ENCODE peak calls at places on chromosomes 13 and 19, in four cellular contexts. Y is Panc1, M is sigmoid colon, W is SK-N-SH. V is an unnamed sample.
A peak's percentile ranks its signal among the peaks of the same experiment; 100 is the strongest.

GRCh38 chr19:1855828-1856255 is 7.5 kb downstream of the KLF16 start:
- DNase-seq in Y (no peak), M (no peak), W (no peak), V (no peak)

GRCh38 chr19:23817519-23817918 is 58.8 kb upstream of the ZNF681 start:
- DNase-seq in Y (no peak), M (no peak), W (peak; percentile 24), V (peak; percentile 31)

GRCh38 chr19:52138614-52139290 is 986 bp downstream of the ZNF616 start:
- DNase-seq in Y (no peak), M (no peak), W (peak; percentile 61), V (no peak)

GRCh38 chr13:98300956-98301641 is 124.0 kb upstream of the RNF113B start:
- DNase-seq in Y (peak; percentile 13), M (no peak), W (no peak), V (peak; percentile 69)

GRCh38 chr13:95226932-95227718 is 74.1 kb downstream of the ABCC4 start:
- DNase-seq in Y (no peak), M (no peak), W (no peak), V (no peak)

GRCh38 chr13:111502957-111503356 is 182.5 kb downstream of the TEX29 start:
- DNase-seq in Y (no peak), M (no peak), W (no peak), V (peak; percentile 0)

GRCh38 chr19:4889034-4889825 is 13.5 kb downstream of the ARRDC5 start:
- DNase-seq in Y (no peak), M (no peak), W (no peak), V (no peak)

GRCh38 chr19:49875801-49876421 is 1.2 kb downstream of the AKT1S1 start:
- DNase-seq in Y (no peak), M (peak; percentile 85), W (peak; percentile 82), V (no peak)

GRCh38 chr13:24986826-24987225 is 109.1 kb upstream of the PABPC3 start:
- DNase-seq in Y (no peak), M (no peak), W (no peak), V (no peak)

GRCh38 chr13:46885018-46885417 is 11.8 kb downstream of the HTR2A start:
- DNase-seq in Y (no peak), M (no peak), W (no peak), V (no peak)

GRCh38 chr13:37598572-37598971 is at the start of gene POSTN:
- DNase-seq in Y (no peak), M (no peak), W (no peak), V (no peak)

GRCh38 chr13:110726726-110727125 is 13.2 kb downstream of the ING1 start:
- DNase-seq in Y (no peak), M (no peak), W (no peak), V (no peak)

GRCh38 chr19:30001794-30002193 is 59.8 kb downstream of the URI1 start:
- DNase-seq in Y (no peak), M (no peak), W (no peak), V (no peak)

GRCh38 chr13:84609716-84610115 is 727.4 kb upstream of the SLITRK1 start:
- DNase-seq in Y (no peak), M (no peak), W (no peak), V (no peak)

GRCh38 chr19:5996598-5997320 is 18.8 kb upstream of the RANBP3 start:
- DNase-seq in Y (no peak), M (no peak), W (no peak), V (no peak)

GRCh38 chr19:45507864-45508680 is 793 bp downstream of the VASP start:
- DNase-seq in Y (no peak), M (peak; percentile 89), W (no peak), V (peak; percentile 50)

GRCh38 chr19:6586056-6586455 is 4.9 kb downstream of the CD70 start:
- DNase-seq in Y (no peak), M (no peak), W (no peak), V (no peak)

GRCh38 chr13:79406597-79406908 is 498 bp upstream of the RBM26 start:
- DNase-seq in Y (no peak), M (no peak), W (no peak), V (no peak)

GRCh38 chr13:47798906-47799305 is 202.2 kb downstream of the SUCLA2 start:
- DNase-seq in Y (no peak), M (no peak), W (no peak), V (no peak)

GRCh38 chr19:3041302-3041701 is 12.2 kb upstream of the TLE2 start:
- DNase-seq in Y (no peak), M (no peak), W (no peak), V (no peak)
- H3K27me3 ChIP-seq in Y (no peaks in the 10 kb centered on the region), M (no peaks in the 10 kb centered on the region), W (no peaks in the 10 kb centered on the region), V (no peaks in the 10 kb centered on the region)

DNA sequence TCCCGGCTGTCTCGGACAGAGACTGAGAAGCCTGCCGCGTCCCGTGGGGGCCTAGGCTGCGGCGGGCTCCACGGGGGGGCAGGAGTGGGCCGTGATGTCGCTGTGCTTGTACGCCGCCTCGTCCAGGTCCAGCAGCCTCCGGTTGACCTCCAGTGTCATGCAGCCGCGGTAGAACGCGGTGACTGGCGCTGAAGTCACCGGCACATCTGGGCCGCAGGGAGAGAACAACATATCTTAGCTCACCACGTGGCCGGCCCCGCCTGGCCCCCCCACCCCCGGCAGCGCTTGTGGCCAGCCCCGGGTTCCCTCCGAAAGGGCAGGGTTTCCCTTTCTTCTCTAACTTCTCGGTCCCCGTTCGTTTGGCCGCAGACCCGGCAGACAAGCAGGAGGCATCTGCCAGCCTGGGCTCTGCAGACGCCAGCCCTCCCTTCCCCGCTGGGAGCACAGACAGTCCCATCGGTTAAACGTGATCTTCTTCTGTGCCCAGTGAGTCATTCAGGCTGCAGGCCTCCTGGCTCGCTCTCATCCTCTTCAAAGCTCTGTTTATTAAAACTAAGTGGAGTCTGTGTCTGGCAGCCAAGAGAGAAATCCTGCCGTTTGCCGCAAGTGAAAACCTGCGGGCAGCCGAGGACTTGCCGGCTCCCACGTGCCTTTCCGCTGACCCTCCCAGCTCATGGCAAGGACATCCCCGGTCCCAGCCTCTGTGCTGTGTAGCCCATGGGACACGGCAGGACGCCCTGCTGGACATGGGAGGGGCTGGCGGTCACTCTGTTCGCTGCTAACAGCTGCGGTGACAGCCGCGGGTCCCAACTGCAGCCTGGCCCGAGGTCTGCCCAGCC is 42.8 kb downstream of the GAS6 start:
- DNase-seq in Y (no peak), M (peak; percentile 96), W (peak; percentile 91), V (no peak)
- H3K27ac ChIP-seq in Y (peak overlapping the region; percentile 61), M (peak overlapping the region; percentile 89), W (peak overlapping the region; percentile 93), V (peak overlapping the region; percentile 54)

DNA sequence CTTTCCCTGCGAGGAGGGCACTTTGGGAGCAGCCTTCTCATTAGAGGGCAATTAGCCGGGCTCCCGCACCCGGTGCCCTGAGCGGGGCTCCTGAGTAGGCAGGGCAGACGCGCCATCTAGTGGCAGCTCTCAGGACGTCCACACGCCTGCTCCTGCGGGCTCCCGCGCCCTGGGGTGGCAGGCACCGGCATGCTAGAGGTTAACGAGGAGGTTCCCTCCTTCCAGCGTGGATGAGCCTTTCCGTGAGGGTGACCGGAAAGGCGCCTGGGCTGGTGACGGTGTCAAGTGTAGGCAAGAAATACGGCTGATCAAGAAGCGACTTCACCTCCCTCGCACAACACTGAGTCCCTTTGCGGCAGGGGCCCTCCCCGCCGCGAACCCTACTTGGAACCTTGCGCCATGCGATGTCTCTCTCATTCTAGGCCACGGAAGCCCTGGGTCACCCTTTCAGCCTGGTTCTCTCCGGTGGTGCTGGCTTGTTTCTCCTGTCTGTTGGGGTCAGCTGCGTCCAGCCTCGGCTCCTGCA is 67.7 kb downstream of the ALOX5AP start:
- DNase-seq in Y (no peak), M (peak; percentile 93), W (peak; percentile 82), V (peak; percentile 86)
- TF ChIP-seq POLR2AphosphoS5 in Y (no peak), M (peak; percentile 60), W (no peak), V (peak; percentile 69)

DNA sequence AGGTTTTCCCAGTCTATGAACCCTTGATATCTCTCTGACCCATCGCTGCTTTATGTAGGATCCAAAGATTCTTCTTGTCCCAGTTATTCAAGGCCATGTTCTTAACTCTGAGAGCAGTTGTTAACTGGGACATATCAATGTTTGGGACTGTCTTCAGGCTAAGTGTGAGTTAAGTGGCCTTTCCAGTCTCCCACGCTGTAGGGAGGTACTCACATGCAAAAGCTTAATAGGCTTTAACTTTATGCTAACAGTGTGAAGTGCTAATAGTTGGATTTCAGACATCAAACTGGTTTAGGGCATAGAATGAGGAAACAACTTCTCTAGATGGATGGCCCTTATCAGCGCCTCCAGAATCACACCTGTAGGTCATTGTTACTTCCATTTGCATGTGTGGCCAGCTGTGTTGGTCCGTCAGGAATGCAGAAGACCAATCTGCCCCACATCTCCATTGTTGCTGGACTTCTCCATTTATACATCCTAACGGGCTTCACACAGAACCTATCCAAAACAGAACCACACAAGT is 104.7 kb upstream of the MBNL2 start:
- DNase-seq in Y (no peak), M (no peak), W (no peak), V (no peak)
- H3K27me3 ChIP-seq in Y (no peaks in the 10 kb centered on the region), M (no peaks in the 10 kb centered on the region), W (no peaks in the 10 kb centered on the region), V (no peaks in the 10 kb centered on the region)

V was measured in stomach.